ENCODE peak calls at places on chromosomes 4 and X, in six cellular contexts. V, U, O, X, G and W are unnamed samples.

GRCh38 chrX:9538544-9539045 is 73.7 kb downstream of the TBL1X start:
- DNase-seq in X (no peak), U (peak), V (no peak), G (no peak), O (no peak), W (no peak)

GRCh38 chr4:138090145-138090917 is 151.8 kb downstream of the SLC7A11 start:
- DNase-seq in X (peak), G (peak), V (peak), U (peak), O (peak), W (peak)

GRCh38 chrX:31604629-31605221 is 532.9 kb upstream of the FTHL17 start:
- DNase-seq in U (no peak), X (no peak), O (no peak), V (no peak), G (no peak), W (no peak)

GRCh38 chr4:138535316-138535715 is 293.2 kb upstream of the SLC7A11 start:
- DNase-seq in U (no peak), X (no peak), V (no peak), O (no peak), G (no peak), W (no peak)

GRCh38 chr4:8695237-8696219 is 103.0 kb downstream of the CPZ start:
- DNase-seq in V (no peak), O (no peak), U (no peak), X (no peak), G (no peak), W (no peak)

GRCh38 chr4:184514121-184514988 is 40.0 kb upstream of the IRF2 start:
- DNase-seq in V (peak), G (peak), X (peak), U (no peak), O (peak), W (peak)

GRCh38 chr4:45621926-45622325 is 501.9 kb downstream of the GABRG1 start:
- DNase-seq in U (no peak), O (no peak), V (no peak), X (peak), G (no peak), W (no peak)

GRCh38 chr4:169659736-169660670 is 39.6 kb downstream of the CLCN3 start:
- DNase-seq in V (peak), U (peak), O (peak), X (peak), G (peak), W (peak)

GRCh38 chrX:110021180-110022022 is 18.5 kb downstream of the TMEM164 start:
- DNase-seq in V (peak), X (peak), U (no peak), O (no peak), G (peak), W (peak)

GRCh38 chr4:80209302-80209701 is 12.0 kb downstream of the PRDM8 start:
- DNase-seq in U (no peak), V (no peak), X (no peak), G (no peak), O (no peak), W (no peak)

GRCh38 chrX:17459008-17459407 is 84.0 kb downstream of the NHS start:
- DNase-seq in U (no peak), V (peak), O (no peak), G (peak), X (peak), W (no peak)

GRCh38 chr4:16037901-16038300 is 45.9 kb downstream of the PROM1 start:
- DNase-seq in U (no peak), V (no peak), O (no peak), X (no peak), G (no peak), W (no peak)

GRCh38 chr4:185826381-185826780 is 14.4 kb upstream of the SORBS2 start:
- DNase-seq in V (no peak), O (no peak), X (no peak), U (no peak), G (no peak), W (no peak)

GRCh38 chrX:776061-776460 is 145.5 kb downstream of the SHOX start:
- DNase-seq in O (no peak), G (no peak), X (no peak), U (no peak), V (no peak), W (no peak)

GRCh38 chrX:69507500-69507789 is 3.3 kb downstream of the NALF2 start:
- DNase-seq in U (no peak), X (no peak), O (no peak), G (no peak), V (no peak), W (no peak)

GRCh38 chr4:164095313-164096110 is 601.0 kb downstream of the TMA16 start:
- DNase-seq in G (peak), O (no peak), X (no peak), U (no peak), V (no peak), W (no peak)

GRCh38 chr4:186932196-186932595 is 208.5 kb upstream of the FAT1 start:
- DNase-seq in X (no peak), O (no peak), G (no peak), V (no peak), U (peak), W (no peak)

GRCh38 chrX:133171962-133172708 is 46.0 kb downstream of the TFDP3 start:
- DNase-seq in G (no peak), V (no peak), X (peak), U (no peak), O (peak), W (no peak)

DNA sequence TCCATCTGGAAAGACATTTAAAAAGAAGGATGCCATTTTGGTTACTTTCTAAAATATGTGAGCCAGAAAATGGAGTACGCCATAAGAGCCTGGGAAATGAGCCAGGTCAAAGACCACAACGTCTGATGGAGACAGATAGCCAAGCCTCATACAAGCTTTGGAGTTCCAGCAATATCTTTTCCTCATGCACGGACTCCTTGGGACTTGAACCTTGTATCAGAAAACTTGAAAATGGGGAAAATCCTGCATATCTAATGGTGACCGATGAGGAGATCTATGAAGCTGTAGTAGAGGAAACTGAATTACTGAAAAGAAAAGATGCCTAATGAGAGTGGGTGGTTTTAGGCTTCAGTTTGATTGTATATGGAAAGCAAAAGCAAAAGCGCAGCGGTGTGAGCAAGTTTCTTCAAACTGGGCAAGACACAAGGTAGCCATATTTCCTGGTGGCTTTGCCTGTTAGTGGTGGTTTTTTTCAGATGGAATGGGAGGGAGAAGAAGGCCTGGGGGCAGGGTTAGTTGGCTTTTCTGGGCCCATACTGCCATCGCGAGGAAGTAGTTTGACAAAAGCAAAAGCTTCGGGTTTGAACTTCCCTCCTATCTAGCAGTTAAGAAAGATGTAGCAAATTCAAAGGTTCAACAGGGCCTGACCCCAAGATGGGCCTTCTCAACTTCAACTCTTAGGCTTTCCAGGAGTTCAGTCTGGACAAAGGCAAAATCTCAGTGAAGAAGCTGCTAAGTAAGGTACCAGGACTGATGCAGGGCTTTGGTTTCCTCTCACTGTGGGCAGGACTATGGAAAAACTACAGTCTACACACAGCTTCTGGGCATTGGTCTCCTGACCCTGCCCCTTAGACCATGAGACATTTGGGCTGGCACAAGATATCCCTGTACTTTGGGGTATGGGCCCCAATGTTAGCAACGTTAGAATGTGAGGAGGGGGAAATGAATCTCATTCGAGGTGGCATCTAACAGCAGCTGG is 210.0 kb upstream of the STK26 start:
- DNase-seq in V (peak), U (no peak), G (peak), X (peak), O (peak), W (no peak)
- H3K4me3 ChIP-seq in V (peak), U (no peak), G (peak), X (no peak), O (no peak), W (no peak)

GRCh38 chr4:81919238-81919637 is 447.5 kb upstream of the RASGEF1B start:
- DNase-seq in V (peak), G (no peak), U (peak), X (peak), O (peak), W (no peak)
- TF ChIP-seq CTCF in V (no peak), G (peak), U (peak), X (no peak), O (no peak), W (peak)

DNA sequence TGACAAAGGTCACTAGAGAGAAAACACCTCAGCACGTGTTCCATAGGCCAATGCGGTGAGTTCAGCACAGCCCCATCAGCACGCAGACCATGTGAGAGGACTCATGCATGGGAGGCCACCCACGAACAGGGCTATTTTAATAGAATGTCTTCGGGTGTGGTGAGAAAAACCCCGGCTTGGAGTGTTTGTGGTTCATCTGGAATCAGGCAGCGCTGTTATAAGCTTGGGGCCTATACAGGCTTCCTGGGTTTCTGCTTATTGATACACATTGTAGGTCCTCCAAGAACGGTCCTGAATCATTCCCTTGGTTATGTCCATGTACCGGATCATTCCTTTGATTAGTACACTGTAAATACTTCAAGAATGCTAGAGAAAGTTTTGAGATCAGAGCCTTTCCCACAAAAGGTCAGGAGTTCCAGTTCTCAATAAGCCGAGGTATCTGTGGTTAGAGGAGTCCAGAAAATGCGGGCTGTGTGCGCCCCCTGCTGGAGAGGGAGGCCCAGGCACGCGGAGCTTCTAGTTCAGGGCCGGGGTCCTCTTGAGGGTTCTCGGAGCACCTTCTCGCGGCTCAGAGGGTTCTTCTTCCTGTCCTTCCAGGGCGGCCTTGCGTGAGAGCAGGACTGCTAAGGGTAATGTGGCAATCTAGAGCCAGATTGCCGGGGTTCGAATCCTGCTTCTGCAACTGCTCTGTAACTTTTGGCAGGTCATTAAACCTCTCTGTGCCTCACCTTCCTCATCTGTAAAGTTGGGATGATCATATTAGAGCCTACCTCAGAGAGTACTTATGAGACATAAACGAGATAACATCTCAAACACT is 51.8 kb downstream of the TLR10 start:
- DNase-seq in X (peak), G (peak), O (peak), V (peak), U (peak), W (peak)
- H3K4me3 ChIP-seq in X (no peak), G (no peak), O (no peak), V (no peak), U (peak), W (no peak)

GRCh38 chr4:37759833-37760232 is 66.7 kb upstream of the PGM2 start:
- DNase-seq in G (no peak), O (no peak), U (no peak), X (no peak), V (no peak), W (no peak)
- TF ChIP-seq CTCF in G (no peak), O (no peak), U (no peak), X (no peak), V (no peak), W (no peak)

DNA sequence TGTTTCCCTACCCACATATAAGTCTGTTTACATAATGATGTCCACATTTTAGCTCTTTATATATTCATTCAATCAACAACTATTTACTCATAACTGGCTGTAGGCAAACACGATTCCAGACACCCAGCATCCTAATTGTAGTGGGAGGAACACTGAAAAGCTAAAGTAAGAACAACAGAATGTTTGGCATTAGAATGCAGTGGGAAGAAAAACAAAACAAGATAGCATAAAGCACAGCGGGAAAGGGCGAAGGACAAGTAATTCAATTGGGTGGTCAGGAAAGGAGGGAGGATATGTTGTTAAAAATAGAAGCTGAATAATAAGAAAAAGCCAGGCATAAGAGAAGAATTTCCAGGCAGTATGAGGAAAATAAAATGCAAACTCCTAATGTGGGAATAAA is 189.5 kb upstream of the FAT4 start:
- DNase-seq in G (peak), V (no peak), O (no peak), U (no peak), X (peak), W (no peak)
- H3K4me3 ChIP-seq in G (no peak), V (no peak), O (no peak), U (no peak), X (no peak), W (no peak)

GRCh38 chr4:64330143-64330542 is 79.1 kb downstream of the TECRL start:
- DNase-seq in G (no peak), U (no peak), O (no peak), V (no peak), X (no peak), W (no peak)
- TF ChIP-seq CTCF in G (no peak), U (no peak), O (no peak), V (no peak), X (no peak), W (no peak)

GRCh38 chrX:150575415-150575814 is 7.0 kb downstream of the MTM1 start:
- DNase-seq in G (no peak), V (peak), O (no peak), U (no peak), X (peak), W (no peak)
- H3K4me3 ChIP-seq in G (no peak), V (no peak), O (no peak), U (no peak), X (no peak), W (no peak)

GRCh38 chr4:70915874-70916559 is 13.8 kb downstream of the MOB1B start:
- DNase-seq in X (no peak), V (no peak), O (no peak), G (no peak), U (no peak), W (no peak)

GRCh38 chr4:70915048-70915815 is 13.1 kb downstream of the MOB1B start:
- DNase-seq in X (peak), U (no peak), G (no peak), O (no peak), V (peak), W (no peak)

GRCh38 chr4:70914631-70915030 is 12.5 kb downstream of the MOB1B start:
- DNase-seq in V (no peak), O (no peak), G (no peak), X (no peak), U (no peak), W (no peak)

GRCh38 chr4:70908993-70909556 is 6.9 kb downstream of the MOB1B start:
- DNase-seq in U (no peak), G (no peak), V (no peak), X (no peak), O (no peak), W (no peak)

DNA sequence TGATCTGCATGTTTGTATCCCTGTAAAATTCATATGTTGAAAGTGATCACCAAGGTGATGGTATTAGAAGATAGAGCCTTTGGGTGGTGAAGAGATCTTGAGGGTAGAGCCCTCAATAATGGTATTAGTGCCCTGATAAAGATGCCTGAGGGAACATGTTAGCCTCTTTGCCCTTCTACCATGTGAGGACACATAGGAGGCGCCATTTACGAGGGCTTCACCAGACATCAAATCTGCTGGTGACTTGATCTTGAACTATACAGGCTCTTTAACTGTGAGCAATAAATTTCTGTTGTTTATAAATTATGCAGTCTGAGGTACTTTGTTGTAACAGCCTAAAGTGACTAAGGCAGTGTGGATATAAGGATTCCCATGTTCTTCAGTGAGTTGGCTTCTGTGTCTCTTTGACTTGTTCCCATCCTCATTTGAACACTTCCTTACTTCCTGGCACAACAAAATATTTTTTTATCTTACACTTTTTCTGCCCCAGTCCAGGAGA is 11.8 kb downstream of the MOB1B start:
- DNase-seq in V (peak), U (no peak), G (no peak), X (peak), O (no peak), W (no peak)
- TF ChIP-seq CTCF in V (peak), U (no peak), G (no peak), X (no peak), O (no peak), W (peak)